ENCODE peak calls at places on chromosomes 11 and 22, in ten cellular contexts. One of them, this sample, is unnamed.

GRCh38 chr11:5390210-5390609 is 6.6 kb downstream of the OR51M1 start:
- DNase-seq in H7: no peak
- DNase-seq in neural crest cell: no peak
- DNase-seq in COR-L47: no peak
- DNase-seq in SW480: no peak
- DNase-seq in mammary epithelial cell: no peak
- DNase-seq in A549: no peak
- DNase-seq in choroid plexus epithelial cell: no peak
- DNase-seq in RWPE1: no peak
- DNase-seq in CD4-positive, alpha-beta memory T cell: no peak
- DNase-seq in this sample: no peak

GRCh38 chr22:26725012-26725676 is 67.8 kb downstream of the MIAT start:
- DNase-seq in mammary epithelial cell: no peak
- DNase-seq in A549: no peak
- DNase-seq in SW480: no peak
- DNase-seq in neural crest cell: no peak
- DNase-seq in choroid plexus epithelial cell: no peak
- DNase-seq in CD4-positive, alpha-beta memory T cell: no peak
- DNase-seq in COR-L47: no peak
- DNase-seq in H7: no peak
- DNase-seq in RWPE1: no peak
- DNase-seq in this sample: no peak

GRCh38 chr11:41984023-41984422 is 524.6 kb upstream of the LRRC4C start:
- DNase-seq in H7: no peak
- DNase-seq in RWPE1: no peak
- DNase-seq in choroid plexus epithelial cell: no peak
- DNase-seq in COR-L47: no peak
- DNase-seq in CD4-positive, alpha-beta memory T cell: no peak
- DNase-seq in SW480: no peak
- DNase-seq in A549: no peak
- DNase-seq in neural crest cell: no peak
- DNase-seq in mammary epithelial cell: no peak
- DNase-seq in this sample: no peak

GRCh38 chr11:45745065-45745811 is 59.7 kb upstream of the SLC35C1 start:
- DNase-seq in RWPE1: no peak
- DNase-seq in COR-L47: no peak
- DNase-seq in SW480: no peak
- DNase-seq in CD4-positive, alpha-beta memory T cell: no peak
- DNase-seq in H7: peak
- DNase-seq in mammary epithelial cell: no peak
- DNase-seq in choroid plexus epithelial cell: peak
- DNase-seq in neural crest cell: no peak
- DNase-seq in A549: no peak
- DNase-seq in this sample: no peak

GRCh38 chr11:71502026-71502425 is 25.0 kb upstream of the KRTAP5-7 start:
- DNase-seq in choroid plexus epithelial cell: no peak
- DNase-seq in neural crest cell: no peak
- DNase-seq in RWPE1: no peak
- DNase-seq in COR-L47: no peak
- DNase-seq in H7: no peak
- DNase-seq in A549: no peak
- DNase-seq in mammary epithelial cell: no peak
- DNase-seq in CD4-positive, alpha-beta memory T cell: no peak
- DNase-seq in SW480: no peak
- DNase-seq in this sample: no peak

GRCh38 chr11:29645373-29645772 is 371.5 kb downstream of the KCNA4 start:
- DNase-seq in COR-L47: no peak
- DNase-seq in choroid plexus epithelial cell: no peak
- DNase-seq in A549: no peak
- DNase-seq in CD4-positive, alpha-beta memory T cell: no peak
- DNase-seq in H7: no peak
- DNase-seq in mammary epithelial cell: no peak
- DNase-seq in neural crest cell: no peak
- DNase-seq in SW480: no peak
- DNase-seq in RWPE1: no peak
- DNase-seq in this sample: no peak

GRCh38 chr11:2728663-2729332 is 29.0 kb upstream of the KCNQ1OT1 start:
- DNase-seq in neural crest cell: peak
- DNase-seq in A549: no peak
- DNase-seq in mammary epithelial cell: no peak
- DNase-seq in choroid plexus epithelial cell: no peak
- DNase-seq in H7: no peak
- DNase-seq in CD4-positive, alpha-beta memory T cell: no peak
- DNase-seq in SW480: no peak
- DNase-seq in COR-L47: no peak
- DNase-seq in RWPE1: no peak
- DNase-seq in this sample: no peak

GRCh38 chr11:2269601-2270321 is 627 bp downstream of the ASCL2 start:
- DNase-seq in neural crest cell: peak
- DNase-seq in A549: peak
- DNase-seq in SW480: peak
- DNase-seq in H7: peak
- DNase-seq in COR-L47: peak
- DNase-seq in choroid plexus epithelial cell: peak
- DNase-seq in RWPE1: peak
- DNase-seq in CD4-positive, alpha-beta memory T cell: peak
- DNase-seq in mammary epithelial cell: peak
- DNase-seq in this sample: no peak

GRCh38 chr22:43337946-43338345 is 5.2 kb downstream of the SCUBE1 start:
- DNase-seq in SW480: no peak
- DNase-seq in COR-L47: no peak
- DNase-seq in CD4-positive, alpha-beta memory T cell: no peak
- DNase-seq in A549: no peak
- DNase-seq in RWPE1: no peak
- DNase-seq in mammary epithelial cell: no peak
- DNase-seq in choroid plexus epithelial cell: no peak
- DNase-seq in H7: no peak
- DNase-seq in neural crest cell: no peak
- DNase-seq in this sample: no peak

GRCh38 chr11:44817207-44817944 is 90.6 kb downstream of the TSPAN18 start:
- DNase-seq in SW480: peak
- DNase-seq in RWPE1: no peak
- DNase-seq in mammary epithelial cell: no peak
- DNase-seq in A549: no peak
- DNase-seq in CD4-positive, alpha-beta memory T cell: no peak
- DNase-seq in neural crest cell: no peak
- DNase-seq in choroid plexus epithelial cell: no peak
- DNase-seq in COR-L47: no peak
- DNase-seq in H7: no peak
- DNase-seq in this sample: no peak

GRCh38 chr11:12731841-12732336 is 57.7 kb downstream of the TEAD1 start:
- DNase-seq in H7: no peak
- DNase-seq in SW480: no peak
- DNase-seq in mammary epithelial cell: peak
- DNase-seq in COR-L47: no peak
- DNase-seq in neural crest cell: no peak
- DNase-seq in A549: no peak
- DNase-seq in choroid plexus epithelial cell: no peak
- DNase-seq in RWPE1: no peak
- DNase-seq in CD4-positive, alpha-beta memory T cell: no peak
- DNase-seq in this sample: no peak

GRCh38 chr11:110076388-110076965 is 16.7 kb upstream of the ZC3H12C start:
- DNase-seq in A549: no peak
- DNase-seq in neural crest cell: no peak
- DNase-seq in RWPE1: peak
- DNase-seq in choroid plexus epithelial cell: no peak
- DNase-seq in mammary epithelial cell: peak
- DNase-seq in CD4-positive, alpha-beta memory T cell: no peak
- DNase-seq in COR-L47: no peak
- DNase-seq in SW480: no peak
- DNase-seq in H7: no peak
- DNase-seq in this sample: no peak

GRCh38 chr11:48104562-48104924 is 112.1 kb upstream of the OR4B1 start:
- DNase-seq in choroid plexus epithelial cell: no peak
- DNase-seq in CD4-positive, alpha-beta memory T cell: no peak
- DNase-seq in COR-L47: no peak
- DNase-seq in mammary epithelial cell: no peak
- DNase-seq in SW480: no peak
- DNase-seq in A549: no peak
- DNase-seq in neural crest cell: no peak
- DNase-seq in H7: no peak
- DNase-seq in RWPE1: no peak
- DNase-seq in this sample: no peak

GRCh38 chr11:84019576-84020194 is 733.5 kb upstream of the CCDC90B start:
- DNase-seq in COR-L47: no peak
- DNase-seq in neural crest cell: no peak
- DNase-seq in H7: no peak
- DNase-seq in mammary epithelial cell: peak
- DNase-seq in RWPE1: no peak
- DNase-seq in CD4-positive, alpha-beta memory T cell: no peak
- DNase-seq in SW480: no peak
- DNase-seq in A549: no peak
- DNase-seq in choroid plexus epithelial cell: peak
- DNase-seq in this sample: no peak

GRCh38 chr11:57490456-57491248 is 24.9 kb downstream of the SLC43A1 start:
- DNase-seq in mammary epithelial cell: peak
- DNase-seq in RWPE1: no peak
- DNase-seq in H7: no peak
- DNase-seq in neural crest cell: no peak
- DNase-seq in COR-L47: no peak
- DNase-seq in CD4-positive, alpha-beta memory T cell: no peak
- DNase-seq in A549: no peak
- DNase-seq in SW480: no peak
- DNase-seq in choroid plexus epithelial cell: peak
- DNase-seq in this sample: no peak

GRCh38 chr11:119483881-119484371 is 61.0 kb upstream of the THY1 start:
- DNase-seq in A549: no peak
- DNase-seq in RWPE1: no peak
- DNase-seq in H7: no peak
- DNase-seq in CD4-positive, alpha-beta memory T cell: no peak
- DNase-seq in SW480: no peak
- DNase-seq in COR-L47: no peak
- DNase-seq in choroid plexus epithelial cell: no peak
- DNase-seq in neural crest cell: no peak
- DNase-seq in mammary epithelial cell: no peak
- DNase-seq in this sample: no peak

GRCh38 chr11:84117394-84117793 is 831.2 kb upstream of the CCDC90B start:
- DNase-seq in A549: no peak
- DNase-seq in COR-L47: no peak
- DNase-seq in RWPE1: peak
- DNase-seq in mammary epithelial cell: no peak
- DNase-seq in neural crest cell: no peak
- DNase-seq in choroid plexus epithelial cell: peak
- DNase-seq in H7: no peak
- DNase-seq in CD4-positive, alpha-beta memory T cell: no peak
- DNase-seq in SW480: no peak
- DNase-seq in this sample: no peak

GRCh38 chr11:94821439-94821838 is 53.3 kb downstream of the AMOTL1 start:
- DNase-seq in CD4-positive, alpha-beta memory T cell: no peak
- DNase-seq in COR-L47: no peak
- DNase-seq in mammary epithelial cell: no peak
- DNase-seq in A549: no peak
- DNase-seq in neural crest cell: no peak
- DNase-seq in choroid plexus epithelial cell: no peak
- DNase-seq in RWPE1: no peak
- DNase-seq in SW480: no peak
- DNase-seq in H7: no peak
- DNase-seq in this sample: no peak

GRCh38 chr22:29315286-29316195 is at the start of gene RASL10A:
- DNase-seq in RWPE1: no peak
- DNase-seq in mammary epithelial cell: peak
- DNase-seq in SW480: no peak
- DNase-seq in neural crest cell: no peak
- DNase-seq in choroid plexus epithelial cell: no peak
- DNase-seq in A549: no peak
- DNase-seq in H7: peak
- DNase-seq in COR-L47: no peak
- DNase-seq in CD4-positive, alpha-beta memory T cell: no peak
- DNase-seq in this sample: no peak

GRCh38 chr11:63179446-63180068 is 35.5 kb upstream of the SLC22A24 start:
- DNase-seq in RWPE1: no peak
- DNase-seq in A549: no peak
- DNase-seq in choroid plexus epithelial cell: no peak
- DNase-seq in H7: no peak
- DNase-seq in COR-L47: no peak
- DNase-seq in neural crest cell: no peak
- DNase-seq in CD4-positive, alpha-beta memory T cell: no peak
- DNase-seq in SW480: no peak
- DNase-seq in mammary epithelial cell: no peak
- DNase-seq in this sample: no peak

GRCh38 chr11:44564653-44565007 is 833 bp upstream of the CD82 start:
- DNase-seq in H7: no peak
- DNase-seq in RWPE1: peak
- DNase-seq in CD4-positive, alpha-beta memory T cell: no peak
- DNase-seq in choroid plexus epithelial cell: peak
- DNase-seq in COR-L47: peak
- DNase-seq in A549: no peak
- DNase-seq in neural crest cell: no peak
- DNase-seq in mammary epithelial cell: peak
- DNase-seq in SW480: peak
- DNase-seq in this sample: no peak

This sample was measured in neuronal stem cell.